ENCODE peak calls at places on chromosome 16, in six cellular contexts. L, Z, M, R, S and X are unnamed samples.

GRCh38 chr16:71867934-71868333 is 16.0 kb downstream of the ZNF821 start:
- DNase-seq in Z (no peak), R (no peak), M (no peak), S (peak), L (no peak), X (no peak)

GRCh38 chr16:57184890-57185445 is 871 bp downstream of the PSME3IP1 start:
- DNase-seq in Z (no peak), L (no peak), M (no peak), R (no peak), S (no peak), X (peak)

GRCh38 chr16:28313587-28313986 is 21.3 kb downstream of the SBK1 start:
- DNase-seq in M (no peak), R (no peak), Z (no peak), S (no peak), L (no peak), X (peak)

GRCh38 chr16:10833271-10833670 is 14.7 kb upstream of the TVP23A start:
- DNase-seq in S (no peak), Z (peak), M (no peak), L (no peak), R (no peak), X (no peak)

GRCh38 chr16:48385272-48385953 is at the start of gene SIAH1:
- DNase-seq in Z (peak), R (no peak), M (peak), S (no peak), L (peak), X (peak)

GRCh38 chr16:23996258-23996955 is 160.6 kb downstream of the PRKCB start:
- DNase-seq in M (no peak), Z (no peak), R (no peak), S (no peak), L (no peak), X (no peak)

GRCh38 chr16:72050769-72051464 is 3.4 kb upstream of the HP start:
- DNase-seq in L (no peak), Z (no peak), S (no peak), R (no peak), M (no peak), X (no peak)

GRCh38 chr16:89001117-89002027 is 24.4 kb upstream of the CBFA2T3 start:
- DNase-seq in S (no peak), Z (no peak), R (no peak), M (no peak), L (no peak), X (no peak)

GRCh38 chr16:87499189-87499486 is 6.3 kb upstream of the ZCCHC14 start:
- DNase-seq in R (no peak), Z (no peak), S (no peak), M (no peak), L (peak), X (no peak)

GRCh38 chr16:61900482-61900881 is 135.8 kb downstream of the CDH8 start:
- DNase-seq in M (no peak), R (no peak), L (peak), Z (no peak), S (no peak), X (no peak)

GRCh38 chr16:75478480-75479345 is 14.2 kb upstream of the TMEM170A start:
- DNase-seq in Z (no peak), M (no peak), S (no peak), R (no peak), L (no peak), X (no peak)

GRCh38 chr16:56852968-56853367 is 12.0 kb upstream of the SLC12A3 start:
- DNase-seq in Z (no peak), S (no peak), M (no peak), R (no peak), L (no peak), X (no peak)

GRCh38 chr16:27253526-27253930 is 15.0 kb downstream of the NSMCE1 start:
- DNase-seq in M (no peak), R (peak), L (peak), S (no peak), Z (no peak), X (no peak)